ENCODE peak calls at places on chromosomes 1 and 21, in eight cellular contexts. D, I, E, K, O, C, L and S are unnamed samples.

GRCh38 chr1:197268012-197268411 is at the start of gene CRB1:
- DNase-seq in D (peak; percentile 14), I (peak; percentile 5), E (peak; percentile 10), K (no peak), O (no peak), C (no peak), L (peak; percentile 8), S (peak; percentile 10)

GRCh38 chr1:205565799-205566198 is 61.3 kb downstream of the CDK18 start:
- DNase-seq in D (no peak), I (no peak), E (no peak), K (no peak), O (no peak), C (no peak), L (no peak), S (no peak)

GRCh38 chr1:76928511-76928910 is 61.2 kb downstream of the ST6GALNAC5 start:
- DNase-seq in D (no peak), I (no peak), E (no peak), K (no peak), O (no peak), C (no peak), L (no peak), S (no peak)

GRCh38 chr1:2526824-2527552 is 592 bp upstream of the PANK4 start:
- DNase-seq in D (peak; percentile 72), I (peak; percentile 54), E (peak; percentile 48), K (peak; percentile 31), O (peak; percentile 57), C (no peak), L (peak; percentile 84), S (peak; percentile 68)

GRCh38 chr1:149844096-149844495 is 55.3 kb upstream of the BOLA1 start:
- DNase-seq in D (no peak), I (peak; percentile 44), E (peak; percentile 75), K (peak; percentile 36), O (no peak), C (peak; percentile 15), L (peak; percentile 68), S (peak; percentile 78)

GRCh38 chr1:115665746-115666145 is 24.0 kb downstream of the VANGL1 start:
- DNase-seq in D (no peak), I (no peak), E (no peak), K (no peak), O (no peak), C (no peak), L (no peak), S (no peak)

GRCh38 chr1:14928412-14928811 is 225.1 kb upstream of the TMEM51 start:
- DNase-seq in D (peak; percentile 18), I (no peak), E (no peak), K (no peak), O (no peak), C (no peak), L (no peak), S (no peak)

GRCh38 chr1:91575909-91576519 is 75.4 kb downstream of the CDC7 start:
- DNase-seq in D (no peak), I (no peak), E (no peak), K (no peak), O (no peak), C (no peak), L (peak; percentile 30), S (no peak)

GRCh38 chr1:116988908-116989307 is 12.7 kb upstream of the CD101 start:
- DNase-seq in D (no peak), I (no peak), E (peak; percentile 73), K (peak; percentile 47), O (no peak), C (no peak), L (no peak), S (peak; percentile 42)

GRCh38 chr21:25934130-25934529 is 199.4 kb downstream of the GABPA start:
- DNase-seq in D (no peak), I (no peak), E (peak; percentile 96), K (peak; percentile 74), O (no peak), C (no peak), L (no peak), S (no peak)

GRCh38 chr1:201505505-201505893 is 1.4 kb downstream of the CSRP1 start:
- DNase-seq in D (no peak), I (peak; percentile 70), E (peak; percentile 79), K (peak; percentile 64), O (peak; percentile 37), C (no peak), L (peak; percentile 46), S (peak; percentile 56)

GRCh38 chr1:111748618-111749337 is 6.9 kb upstream of the DDX20 start:
- DNase-seq in D (peak; percentile 85), I (no peak), E (no peak), K (no peak), O (no peak), C (no peak), L (no peak), S (no peak)

GRCh38 chr1:226403522-226404034 is 4.3 kb downstream of the PARP1 start:
- DNase-seq in D (no peak), I (peak; percentile 15), E (peak; percentile 23), K (peak; percentile 9), O (no peak), C (peak; percentile 71), L (peak; percentile 55), S (peak; percentile 18)

GRCh38 chr1:109521465-109521951 is 12.0 kb upstream of the AMIGO1 start:
- DNase-seq in D (no peak), I (peak; percentile 36), E (no peak), K (no peak), O (no peak), C (no peak), L (peak; percentile 60), S (no peak)

GRCh38 chr1:53400761-53401379 is 58.3 kb upstream of the DMRTB1 start:
- DNase-seq in D (no peak), I (no peak), E (no peak), K (no peak), O (peak; percentile 1), C (no peak), L (peak; percentile 38), S (no peak)

GRCh38 chr1:6962956-6963915 is 178.0 kb downstream of the CAMTA1 start:
- DNase-seq in D (peak; percentile 95), I (no peak), E (peak; percentile 18), K (no peak), O (no peak), C (peak; percentile 86), L (peak; percentile 11), S (peak; percentile 17)
- TF ChIP-seq CTCF in D (no peak), I (no peak), E (no peak), K (no peak), O (no peak), C (peak; percentile 35), L (no peak), S (no peak)

GRCh38 chr1:204520834-204521709 is 4.9 kb downstream of the MDM4 start:
- DNase-seq in D (no peak), I (peak; percentile 56), E (peak; percentile 84), K (peak; percentile 74), O (no peak), C (no peak), L (peak; percentile 35), S (peak; percentile 84)
- H3K4me3 ChIP-seq in D (no peak overlapping the region), I (no peak overlapping the region), E (no peak overlapping the region), K (no peak overlapping the region), O (no peak overlapping the region), C (no peak overlapping the region), L (no peak overlapping the region), S (no peak overlapping the region)

GRCh38 chr21:37658994-37659458 is 257.2 kb downstream of the KCNJ6 start:
- DNase-seq in D (no peak), I (peak; percentile 82), E (peak; percentile 79), K (peak; percentile 64), O (no peak), C (peak; percentile 43), L (peak; percentile 89), S (peak; percentile 86)
- TF ChIP-seq CTCF in D (peak; percentile 23), I (peak; percentile 55), E (peak; percentile 29), K (peak; percentile 22), O (no peak), C (no peak), L (peak; percentile 41), S (peak; percentile 45)

DNA sequence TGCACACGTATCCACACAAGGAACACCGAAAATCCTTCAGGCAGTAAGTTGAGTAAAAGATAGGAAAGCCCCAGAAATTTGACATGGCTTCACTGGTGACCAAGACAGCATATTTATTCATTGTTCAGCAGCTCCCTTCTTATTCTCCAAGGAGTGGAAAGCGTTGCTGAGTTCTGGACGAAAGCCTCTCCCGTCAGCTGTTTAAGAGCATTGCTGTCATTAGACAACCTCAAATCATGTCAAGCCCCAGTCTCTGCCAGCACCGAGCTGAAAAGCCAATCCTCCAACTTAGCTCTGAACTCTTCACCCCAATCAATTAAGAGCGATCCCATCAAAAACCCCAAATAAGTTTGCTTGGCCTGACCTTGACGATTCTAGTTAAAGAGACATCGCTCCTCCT is 110.9 kb downstream of the PLPP3 start:
- DNase-seq in D (peak; percentile 30), I (no peak), E (no peak), K (no peak), O (no peak), C (no peak), L (no peak), S (peak; percentile 41)
- H3K4me3 ChIP-seq in D (no peak overlapping the region), I (no peak overlapping the region), E (no peak overlapping the region), K (no peak overlapping the region), O (no peak overlapping the region), C (no peak overlapping the region), L (no peak overlapping the region), S (no peak overlapping the region)

GRCh38 chr1:228180271-228180987 is 14.8 kb downstream of the IBA57 start:
- DNase-seq in D (no peak), I (no peak), E (no peak), K (no peak), O (no peak), C (no peak), L (no peak), S (no peak)
- TF ChIP-seq CTCF in D (peak; percentile 29), I (peak; percentile 33), E (peak; percentile 36), K (peak; percentile 13), O (no peak), C (peak; percentile 23), L (peak; percentile 31), S (peak; percentile 32)

DNA sequence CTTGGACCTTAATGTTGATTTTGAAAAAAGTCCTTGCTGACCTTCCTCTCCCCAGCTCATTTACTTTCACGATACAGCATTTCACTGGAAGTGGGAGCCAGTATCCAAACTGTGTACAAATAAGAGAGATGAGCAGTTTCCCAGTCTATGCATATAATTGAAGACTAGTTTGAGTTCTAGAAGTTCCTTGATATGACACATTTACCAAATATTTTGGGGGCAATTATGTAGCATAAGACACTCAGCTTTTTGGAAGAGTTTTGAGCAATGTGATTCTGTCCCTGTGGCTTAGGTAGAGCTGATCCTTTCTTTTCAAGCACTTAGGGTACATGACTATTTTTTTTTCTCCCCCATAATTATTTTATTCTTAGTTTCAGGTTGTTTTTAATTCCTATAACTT is 26.4 kb downstream of the GIPC2 start:
- DNase-seq in D (no peak), I (no peak), E (peak; percentile 18), K (no peak), O (no peak), C (no peak), L (peak; percentile 50), S (peak; percentile 30)
- H3K4me3 ChIP-seq in D (no peak overlapping the region), I (no peak overlapping the region), E (no peak overlapping the region), K (no peak overlapping the region), O (no peak overlapping the region), C (no peak overlapping the region), L (no peak overlapping the region), S (no peak overlapping the region)

DNA sequence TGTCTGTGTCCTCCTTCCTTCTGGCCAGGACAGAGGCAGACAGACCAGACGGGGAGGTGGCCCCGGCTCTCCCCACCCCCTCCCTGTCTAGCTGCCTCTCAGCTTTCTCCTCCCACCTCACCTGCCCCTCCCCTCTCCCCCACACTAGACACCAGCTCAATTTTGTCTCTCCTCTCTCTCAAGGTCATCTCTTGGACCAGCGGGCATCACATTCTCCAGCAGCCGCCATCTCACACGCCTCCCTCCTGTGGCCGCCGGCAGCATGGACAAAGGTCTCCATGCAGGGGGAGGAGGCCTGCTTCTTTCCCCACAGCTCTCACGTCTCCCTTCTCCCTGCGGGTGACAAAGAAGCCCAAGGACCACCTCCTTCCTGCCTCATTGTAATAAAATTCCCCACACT is 14.5 kb downstream of the OPTC start:
- DNase-seq in D (peak; percentile 68), I (no peak), E (no peak), K (no peak), O (peak; percentile 56), C (no peak), L (no peak), S (no peak)
- TF ChIP-seq CTCF in D (no peak), I (no peak), E (no peak), K (peak; percentile 6), O (peak; percentile 5), C (no peak), L (no peak), S (no peak)